ENCODE peak calls at places on chromosomes 13 and 19, in five cellular contexts. D, T, Q, E and O are unnamed samples.

GRCh38 chr19:13794388-13794751 is 873 bp upstream of the ZSWIM4 start:
- DNase-seq in D (peak), T (peak), Q (peak), E (peak), O (peak)

GRCh38 chr19:50695251-50696064 is 24.1 kb downstream of the SHANK1 start:
- DNase-seq in D (no peak), T (no peak), Q (peak), E (no peak), O (no peak)

GRCh38 chr19:52988506-52988905 is 25.2 kb upstream of the ERVV-1 start:
- DNase-seq in D (no peak), T (no peak), Q (no peak), E (no peak), O (no peak)

GRCh38 chr19:1118999-1119398 is 15.2 kb downstream of the GPX4 start:
- DNase-seq in D (no peak), T (no peak), Q (no peak), E (no peak), O (no peak)

GRCh38 chr19:33826521-33826920 is 29.9 kb downstream of the KCTD15 start:
- DNase-seq in D (no peak), T (peak), Q (no peak), E (no peak), O (no peak)

GRCh38 chr19:31513841-31514240 is 164.6 kb upstream of the TSHZ3 start:
- DNase-seq in D (no peak), T (no peak), Q (no peak), E (no peak), O (no peak)

GRCh38 chr19:45403781-45404556 is 900 bp downstream of the PPP1R13L start:
- DNase-seq in D (peak), T (no peak), Q (no peak), E (no peak), O (peak)

GRCh38 chr13:29362849-29363604 is 232.5 kb downstream of the SLC7A1 start:
- DNase-seq in D (no peak), T (no peak), Q (peak), E (no peak), O (peak)

GRCh38 chr13:114296448-114296847 is 15.0 kb downstream of the UPF3A start:
- DNase-seq in D (no peak), T (no peak), Q (no peak), E (no peak), O (no peak)

GRCh38 chr13:64274481-64275217 is 2859.0 kb upstream of the PCDH20 start:
- DNase-seq in D (no peak), T (no peak), Q (peak), E (no peak), O (no peak)

GRCh38 chr19:44677019-44677809 is 5.9 kb downstream of the CEACAM19 start:
- DNase-seq in D (no peak), T (no peak), Q (peak), E (no peak), O (peak)

GRCh38 chr19:49781394-49781793 is 14.6 kb downstream of the AP2A1 start:
- DNase-seq in D (no peak), T (peak), Q (no peak), E (no peak), O (no peak)

GRCh38 chr13:102399791-102400618 is 1.8 kb downstream of the FGF14 start:
- DNase-seq in D (no peak), T (no peak), Q (no peak), E (no peak), O (no peak)

GRCh38 chr13:105929486-105929885 is 606.0 kb downstream of the EFNB2 start:
- DNase-seq in D (no peak), T (no peak), Q (no peak), E (no peak), O (no peak)

GRCh38 chr13:73429691-73430090 is 370.9 kb downstream of the KLF5 start:
- DNase-seq in D (no peak), T (no peak), Q (peak), E (peak), O (no peak)

GRCh38 chr19:48170817-48171347 is 402 bp downstream of the ZSWIM9 start:
- DNase-seq in D (no peak), T (no peak), Q (no peak), E (no peak), O (no peak)

GRCh38 chr19:806815-807421 is 9.7 kb downstream of the PTBP1 start:
- DNase-seq in D (no peak), T (no peak), Q (no peak), E (no peak), O (no peak)

GRCh38 chr19:16877581-16877980 is 11.2 kb upstream of the F2RL3 start:
- DNase-seq in D (no peak), T (no peak), Q (no peak), E (no peak), O (no peak)

GRCh38 chr13:113565526-113566226 is 18.9 kb upstream of the TFDP1 start:
- DNase-seq in D (peak), T (no peak), Q (no peak), E (no peak), O (no peak)

DNA sequence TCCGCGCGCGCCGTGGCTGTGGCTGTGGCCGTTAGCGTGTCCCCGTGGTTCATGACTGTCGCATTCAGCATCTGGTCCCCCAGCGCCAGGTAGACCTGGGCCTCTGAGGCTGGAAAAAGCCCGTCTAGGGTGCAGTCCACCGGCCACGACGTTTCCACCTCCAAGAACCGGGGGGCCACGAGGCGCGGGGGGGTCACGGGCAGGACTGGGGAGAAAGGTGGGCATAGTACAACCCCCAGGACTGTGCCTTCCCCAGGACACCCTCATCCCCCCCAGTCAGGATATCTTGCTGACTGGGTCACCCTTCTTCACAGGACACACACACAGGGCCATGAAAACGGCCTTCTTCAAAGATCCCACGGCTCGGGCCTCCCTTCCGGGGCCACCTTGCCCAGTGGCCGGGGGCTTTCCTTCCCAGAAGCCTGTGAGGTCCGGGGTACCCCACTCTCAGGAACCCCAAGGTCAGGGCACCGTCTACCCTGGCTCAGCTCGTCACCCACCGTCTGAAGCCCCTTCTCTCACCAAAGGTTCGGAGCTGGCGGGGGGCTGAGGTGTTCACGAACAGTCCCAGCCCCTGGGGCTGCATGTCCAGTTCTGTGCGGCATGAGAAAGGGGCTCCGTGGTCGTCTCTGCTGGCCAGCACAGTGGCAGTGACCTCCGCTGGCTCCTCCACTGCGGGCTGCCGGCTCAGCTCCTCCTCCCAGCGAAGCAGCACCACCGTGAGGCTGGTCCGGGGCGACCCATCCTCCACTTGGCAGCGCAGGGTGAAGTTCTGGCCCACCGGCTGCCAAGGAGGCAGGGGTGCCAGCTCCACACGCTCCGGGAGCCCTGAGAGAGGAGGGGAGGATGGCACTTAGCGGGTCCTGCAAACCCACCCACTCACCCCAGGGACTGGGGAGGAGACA is 2.1 kb upstream of the RAVER1 start:
- DNase-seq in D (no peak), T (no peak), Q (no peak), E (no peak), O (no peak)
- H3K4me3 ChIP-seq in D (peak), T (peak), Q (peak), E (peak), O (peak)

GRCh38 chr19:18430417-18431144 is 7.4 kb downstream of the ISYNA1 start:
- DNase-seq in D (no peak), T (peak), Q (no peak), E (no peak), O (no peak)

GRCh38 chr19:18428173-18428836 is 9.1 kb downstream of the SSBP4 start:
- DNase-seq in D (no peak), T (no peak), Q (no peak), E (no peak), O (no peak)

GRCh38 chr19:18427752-18428131 is 8.5 kb downstream of the SSBP4 start:
- DNase-seq in D (no peak), T (no peak), Q (no peak), E (no peak), O (no peak)

GRCh38 chr19:18429717-18430416 is 8.1 kb downstream of the ISYNA1 start:
- DNase-seq in D (no peak), T (no peak), Q (no peak), E (no peak), O (no peak)

GRCh38 chr19:18428837-18429674 is 8.9 kb downstream of the ISYNA1 start:
- DNase-seq in D (no peak), T (peak), Q (peak), E (peak), O (peak)
- TF ChIP-seq CTCF in D (no peak), T (no peak), Q (no peak), E (no peak), O (no peak)

GRCh38 chr13:40371531-40372125 is 294.8 kb downstream of the FOXO1 start:
- DNase-seq in D (no peak), T (no peak), Q (no peak), E (no peak), O (no peak)
- H3K4me3 ChIP-seq in D (no peak), T (no peak), Q (no peak), E (no peak), O (no peak)

DNA sequence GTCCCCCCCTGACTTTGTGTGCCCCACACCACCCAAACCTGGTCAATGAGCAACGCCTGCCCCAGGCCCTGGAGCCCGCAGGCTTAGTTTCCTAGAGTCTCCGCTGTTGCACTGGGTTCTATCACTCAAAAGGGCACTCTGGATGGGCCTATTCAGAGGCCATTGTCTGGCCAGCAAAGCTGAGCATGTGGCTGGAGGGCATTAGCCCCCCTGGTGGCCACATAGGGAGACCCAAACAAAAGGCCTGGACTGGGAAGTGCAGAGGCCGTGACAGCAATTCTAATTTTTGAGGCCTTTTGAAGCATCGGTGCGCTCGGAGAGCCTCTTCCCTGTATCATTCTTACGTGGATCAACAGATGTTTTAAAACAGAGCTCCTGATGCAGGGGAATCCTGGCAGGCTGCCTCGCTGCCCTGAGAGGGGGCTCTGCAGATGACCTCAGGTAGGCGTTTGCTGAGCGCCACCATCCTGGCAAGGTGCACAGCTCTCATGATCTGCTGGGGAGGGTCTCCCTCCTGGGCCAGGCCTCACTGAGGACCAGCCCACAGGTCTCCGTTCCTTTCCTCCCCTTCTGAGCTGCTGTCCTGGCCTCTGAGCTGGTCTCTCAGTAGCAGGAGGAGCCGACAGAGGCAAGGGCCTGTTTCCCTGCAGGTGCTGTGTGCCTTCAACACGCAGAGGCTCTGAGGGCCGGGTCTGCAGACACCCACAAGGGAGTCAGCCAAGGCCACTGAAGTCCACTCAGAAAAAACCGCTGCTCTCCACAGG is 190.5 kb downstream of the URI1 start:
- DNase-seq in D (no peak), T (peak), Q (no peak), E (no peak), O (no peak)
- TF ChIP-seq CTCF in D (no peak), T (no peak), Q (no peak), E (no peak), O (no peak)